ENCODE peak calls at places on chromosomes 3 and 15, in seven cellular contexts. J is LNCaP clone FGC; B is stimulated activated CD8-positive, alpha-beta memory T cell treated with anti-CD3 and anti-CD28 coated beads, Interleukin-7, amount 100 ng/mL, for 4 hours; T is GM12891; W is T-helper 1 cell; D is ELF-1; U is endothelial cell. P is an unnamed sample.

GRCh38 chr3:12175844-12176453 is 17.2 kb upstream of the TIMP4 start:
- DNase-seq in D (peak), J (no peak), T (no peak), U (peak), W (no peak), B (no peak), P (no peak)

GRCh38 chr15:61000276-61000675 is 228.8 kb downstream of the RORA start:
- DNase-seq in D (no peak), B (no peak), T (no peak), J (no peak), W (no peak), U (no peak), P (no peak)

GRCh38 chr3:61561374-61562041 is at the start of gene PTPRG:
- DNase-seq in U (peak), T (peak), D (peak), B (no peak), J (peak), W (no peak), P (no peak)

GRCh38 chr15:78875107-78875914 is 2.6 kb downstream of the MORF4L1 start:
- DNase-seq in U (no peak), D (peak), J (no peak), W (no peak), T (no peak), B (no peak), P (no peak)

GRCh38 chr3:124928333-124929202 is 6.0 kb downstream of the MUC13 start:
- DNase-seq in D (peak), J (peak), B (peak), U (peak), T (no peak), W (peak), P (peak)

GRCh38 chr15:78069630-78070029 is 7.9 kb downstream of the TBC1D2B start:
- DNase-seq in B (no peak), D (no peak), U (no peak), W (no peak), T (no peak), J (no peak), P (no peak)

GRCh38 chr3:51711352-51712019 is 4.6 kb downstream of the GRM2 start:
- DNase-seq in J (no peak), W (no peak), B (no peak), U (no peak), D (no peak), T (peak), P (no peak)

GRCh38 chr3:197835509-197835908 is 44.5 kb downstream of the LRCH3 start:
- DNase-seq in U (no peak), D (no peak), J (no peak), W (no peak), T (no peak), B (no peak), P (no peak)

GRCh38 chr15:68334661-68335124 is 57.1 kb downstream of the FEM1B start:
- DNase-seq in T (no peak), U (no peak), J (no peak), D (no peak), W (no peak), B (no peak), P (no peak)

GRCh38 chr3:176905331-176905730 is 292.0 kb downstream of the TBL1XR1 start:
- DNase-seq in D (no peak), W (no peak), U (no peak), T (no peak), B (no peak), J (no peak), P (no peak)

GRCh38 chr3:194574639-194575483 is 58.4 kb downstream of the TMEM44 start:
- DNase-seq in B (no peak), W (no peak), T (no peak), U (no peak), D (no peak), J (no peak), P (no peak)

GRCh38 chr15:83207622-83208356 is at the start of gene HDGFL3:
- DNase-seq in T (peak), J (no peak), W (no peak), D (peak), B (peak), U (peak), P (no peak)

GRCh38 chr3:48088749-48089466 is 72.7 kb upstream of the MAP4 start:
- DNase-seq in W (peak), J (peak), T (peak), D (peak), U (peak), B (peak), P (peak)

GRCh38 chr3:126342211-126342610 is 15.0 kb downstream of the KLF15 start:
- DNase-seq in J (no peak), T (no peak), B (no peak), U (no peak), W (no peak), D (no peak), P (no peak)

GRCh38 chr15:31574761-31575160 is 248.1 kb downstream of the KLF13 start:
- DNase-seq in B (no peak), T (no peak), W (no peak), J (no peak), D (peak), U (no peak), P (no peak)

GRCh38 chr3:111509308-111509707 is 32.7 kb upstream of the CD96 start:
- DNase-seq in B (no peak), U (no peak), J (no peak), T (no peak), D (no peak), W (no peak), P (no peak)

GRCh38 chr3:25442486-25442885 is 14.4 kb downstream of the RARB start:
- DNase-seq in W (no peak), U (no peak), T (no peak), J (no peak), D (no peak), B (no peak), P (no peak)

GRCh38 chr3:181712505-181713299 is 977 bp downstream of the SOX2 start:
- DNase-seq in B (no peak), J (no peak), T (no peak), W (no peak), U (peak), D (peak), P (no peak)

GRCh38 chr15:101675015-101675414 is 22.8 kb upstream of the TM2D3 start:
- DNase-seq in U (no peak), D (no peak), W (no peak), J (no peak), T (no peak), B (no peak), P (no peak)

GRCh38 chr15:63308947-63309346 is 31.5 kb downstream of the APH1B start:
- DNase-seq in U (no peak), J (peak), D (no peak), W (no peak), T (no peak), B (no peak), P (no peak)

GRCh38 chr3:172224560-172225214 is 185.3 kb downstream of the FNDC3B start:
- DNase-seq in T (no peak), B (no peak), D (no peak), J (no peak), U (no peak), W (no peak), P (no peak)

GRCh38 chr15:72902245-72902928 is 118.8 kb upstream of the ADPGK start:
- DNase-seq in J (no peak), U (no peak), W (no peak), D (peak), T (no peak), B (no peak), P (no peak)

GRCh38 chr3:195441476-195441970 is 1.3 kb downstream of the ACAP2 start:
- DNase-seq in J (peak), U (no peak), T (no peak), D (no peak), W (no peak), B (no peak), P (no peak)

GRCh38 chr3:186510374-186511079 is 33.7 kb downstream of the CRYGS start:
- DNase-seq in J (no peak), D (no peak), B (no peak), U (no peak), T (no peak), W (no peak), P (no peak)

GRCh38 chr15:48493084-48493762 is 152.3 kb downstream of the FBN1 start:
- DNase-seq in J (no peak), B (no peak), T (no peak), D (no peak), W (no peak), U (no peak), P (no peak)

GRCh38 chr3:195870442-195870841 is 37.9 kb downstream of the TNK2 start:
- DNase-seq in W (no peak), T (no peak), J (no peak), U (no peak), D (no peak), B (no peak), P (no peak)

GRCh38 chr3:152121292-152121654 is 147.5 kb upstream of the MBNL1 start:
- DNase-seq in T (no peak), W (no peak), D (no peak), B (no peak), J (no peak), U (no peak), P (no peak)

GRCh38 chr15:65804252-65804931 is 12.3 kb upstream of the DENND4A start:
- DNase-seq in B (no peak), W (no peak), U (no peak), T (no peak), J (no peak), D (no peak), P (no peak)

GRCh38 chr3:154552338-154552737 is 122.3 kb upstream of the GPR149 start:
- DNase-seq in B (no peak), D (peak), T (no peak), J (no peak), W (no peak), U (peak), P (no peak)

GRCh38 chr3:31743690-31744089 is 211.0 kb downstream of the STT3B start:
- DNase-seq in U (no peak), T (no peak), W (no peak), J (peak), D (no peak), B (no peak), P (no peak)

GRCh38 chr3:146277953-146278631 is 27.2 kb upstream of the PLSCR4 start:
- DNase-seq in D (no peak), J (no peak), B (no peak), W (no peak), T (no peak), U (no peak), P (no peak)

GRCh38 chr3:20700702-20701101 is 514.7 kb upstream of the SGO1 start:
- DNase-seq in B (no peak), J (no peak), T (no peak), U (no peak), W (no peak), D (no peak), P (no peak)

GRCh38 chr3:43723121-43723734 is 32.5 kb downstream of the ABHD5 start:
- DNase-seq in B (no peak), T (no peak), J (no peak), W (no peak), U (no peak), D (no peak), P (no peak)